ENCODE peak calls at places on chromosomes 11 and 22, in six cellular contexts. One of them, this sample, is unnamed.

GRCh38 chr11:44082645-44083044 is 12.8 kb upstream of the EXT2 start:
- DNase-seq in fibroblast of lung: no peak
- DNase-seq in AG10803: no peak
- DNase-seq in AG04450: no peak
- DNase-seq in astrocyte: no peak
- DNase-seq in fibroblast of the aortic adventitia: no peak
- DNase-seq in this sample: no peak

GRCh38 chr22:24812950-24813349 is 6.9 kb downstream of the SGSM1 start:
- DNase-seq in AG04450: no peak
- DNase-seq in astrocyte: no peak
- DNase-seq in fibroblast of the aortic adventitia: no peak
- DNase-seq in AG10803: no peak
- DNase-seq in fibroblast of lung: no peak
- DNase-seq in this sample: no peak

GRCh38 chr11:65808744-65809341 is 22.0 kb downstream of the OVOL1 start:
- DNase-seq in fibroblast of the aortic adventitia: no peak
- DNase-seq in fibroblast of lung: no peak
- DNase-seq in AG10803: no peak
- DNase-seq in AG04450: no peak
- DNase-seq in astrocyte: no peak
- DNase-seq in this sample: no peak

GRCh38 chr11:63614136-63614664 is at the start of gene PLAAT3:
- DNase-seq in fibroblast of lung: peak
- DNase-seq in astrocyte: peak
- DNase-seq in fibroblast of the aortic adventitia: peak
- DNase-seq in AG04450: no peak
- DNase-seq in AG10803: peak
- DNase-seq in this sample: no peak

GRCh38 chr22:33389927-33390326 is 331.7 kb upstream of the SYN3 start:
- DNase-seq in astrocyte: peak
- DNase-seq in fibroblast of the aortic adventitia: no peak
- DNase-seq in AG04450: peak
- DNase-seq in AG10803: peak
- DNase-seq in fibroblast of lung: peak
- DNase-seq in this sample: no peak

GRCh38 chr11:75114465-75114864 is 17.8 kb upstream of the OR2AT4 start:
- DNase-seq in AG10803: no peak
- DNase-seq in astrocyte: no peak
- DNase-seq in fibroblast of the aortic adventitia: no peak
- DNase-seq in fibroblast of lung: no peak
- DNase-seq in AG04450: no peak
- DNase-seq in this sample: no peak

GRCh38 chr11:1233351-1234053 is 10.6 kb downstream of the MUC5B start:
- DNase-seq in astrocyte: no peak
- DNase-seq in AG04450: no peak
- DNase-seq in fibroblast of the aortic adventitia: no peak
- DNase-seq in AG10803: no peak
- DNase-seq in fibroblast of lung: no peak
- DNase-seq in this sample: no peak

GRCh38 chr11:78798567-78799170 is 224.0 kb upstream of the NARS2 start:
- DNase-seq in fibroblast of lung: peak
- DNase-seq in fibroblast of the aortic adventitia: peak
- DNase-seq in AG10803: peak
- DNase-seq in astrocyte: peak
- DNase-seq in AG04450: no peak
- DNase-seq in this sample: no peak

GRCh38 chr22:18067548-18068341 is 10.0 kb upstream of the PEX26 start:
- DNase-seq in fibroblast of lung: peak
- DNase-seq in AG04450: no peak
- DNase-seq in astrocyte: peak
- DNase-seq in AG10803: peak
- DNase-seq in fibroblast of the aortic adventitia: no peak
- DNase-seq in this sample: no peak

GRCh38 chr11:58784995-58785394 is 53.3 kb upstream of the GLYAT start:
- DNase-seq in AG04450: no peak
- DNase-seq in astrocyte: no peak
- DNase-seq in AG10803: no peak
- DNase-seq in fibroblast of the aortic adventitia: no peak
- DNase-seq in fibroblast of lung: no peak
- DNase-seq in this sample: no peak

GRCh38 chr11:58782066-58782465 is 50.3 kb upstream of the GLYAT start:
- DNase-seq in astrocyte: no peak
- DNase-seq in fibroblast of lung: no peak
- DNase-seq in fibroblast of the aortic adventitia: no peak
- DNase-seq in AG04450: no peak
- DNase-seq in AG10803: no peak
- DNase-seq in this sample: no peak

GRCh38 chr11:58780578-58780977 is 48.8 kb upstream of the GLYAT start:
- DNase-seq in AG04450: no peak
- DNase-seq in AG10803: no peak
- DNase-seq in fibroblast of the aortic adventitia: no peak
- DNase-seq in astrocyte: no peak
- DNase-seq in fibroblast of lung: no peak
- DNase-seq in this sample: no peak

GRCh38 chr11:58776891-58777451 is 45.2 kb upstream of the GLYAT start:
- DNase-seq in astrocyte: no peak
- DNase-seq in fibroblast of lung: no peak
- DNase-seq in fibroblast of the aortic adventitia: no peak
- DNase-seq in AG10803: no peak
- DNase-seq in AG04450: no peak
- DNase-seq in this sample: no peak

DNA sequence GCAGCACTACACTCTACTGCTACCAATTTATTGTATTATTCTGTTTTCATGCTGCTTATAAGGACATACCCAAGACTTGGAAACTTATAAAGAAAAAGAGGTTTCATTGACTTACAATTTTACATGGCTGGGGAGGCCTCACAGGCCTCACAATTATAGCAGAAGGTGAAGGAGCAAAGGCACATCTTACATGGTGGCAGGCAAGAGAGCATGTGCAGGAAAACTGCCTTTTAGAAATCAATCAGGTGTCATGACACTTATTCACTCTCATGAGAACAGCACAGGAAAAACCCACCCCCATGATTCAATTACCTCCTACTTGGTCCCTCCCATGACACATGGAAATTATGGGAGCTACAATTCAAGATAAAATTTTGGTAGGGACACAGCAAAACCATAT is 49.6 kb upstream of the GLYAT start:
- DNase-seq in fibroblast of lung: no peak
- DNase-seq in AG10803: no peak
- DNase-seq in astrocyte: no peak
- DNase-seq in fibroblast of the aortic adventitia: no peak
- DNase-seq in AG04450: no peak
- DNase-seq in this sample: no peak
- TF ChIP-seq CTCF in fibroblast of lung: no peak
- TF ChIP-seq CTCF in AG10803: no peak
- TF ChIP-seq CTCF in astrocyte: no peak
- TF ChIP-seq CTCF in fibroblast of the aortic adventitia: no peak
- TF ChIP-seq CTCF in AG04450: no peak
- TF ChIP-seq CTCF in this sample: no peak

DNA sequence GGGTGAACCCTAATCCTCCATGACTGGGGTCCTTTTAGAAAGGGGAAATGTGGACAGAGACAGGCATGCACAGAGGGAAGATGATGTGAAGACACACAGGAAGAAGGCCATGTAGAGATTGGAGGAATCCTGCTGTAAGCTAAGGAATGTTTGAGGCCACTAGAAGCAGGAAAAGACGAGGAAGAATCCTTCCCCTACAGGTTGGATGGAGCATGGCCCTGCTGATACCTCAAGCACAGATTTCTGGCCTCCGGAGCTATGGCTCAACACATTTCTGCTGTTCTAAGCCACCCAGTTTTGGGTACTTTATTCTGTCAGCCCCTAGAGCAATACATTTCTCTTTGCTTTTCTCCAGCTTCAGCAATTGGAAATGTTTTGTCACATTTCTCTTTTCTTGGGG is 487.0 kb downstream of the MIAT start:
- DNase-seq in astrocyte: no peak
- DNase-seq in AG10803: peak
- DNase-seq in fibroblast of lung: no peak
- DNase-seq in AG04450: no peak
- DNase-seq in fibroblast of the aortic adventitia: no peak
- DNase-seq in this sample: no peak
- TF ChIP-seq CTCF in astrocyte: peak
- TF ChIP-seq CTCF in AG10803: peak
- TF ChIP-seq CTCF in fibroblast of lung: no peak
- TF ChIP-seq CTCF in AG04450: peak
- TF ChIP-seq CTCF in fibroblast of the aortic adventitia: peak
- TF ChIP-seq CTCF in this sample: no peak

DNA sequence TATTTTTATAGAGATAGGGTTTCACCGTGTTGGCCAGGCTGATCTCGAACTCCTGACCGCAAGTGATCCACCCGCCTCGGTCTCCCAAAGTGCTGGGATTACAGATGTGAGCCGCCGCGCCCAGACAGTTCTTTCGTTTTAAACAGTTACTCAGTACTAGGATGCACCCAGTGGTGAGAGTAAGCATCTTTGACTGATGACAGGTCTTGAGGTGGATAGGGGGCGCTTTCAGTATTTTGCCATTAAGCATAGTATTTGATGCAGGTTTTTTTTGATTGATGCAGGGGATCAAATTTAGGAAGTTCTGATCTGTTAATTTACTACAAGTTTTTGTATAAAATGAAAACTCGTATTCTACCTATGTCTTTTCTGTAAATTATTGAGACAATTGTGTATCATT is 13.2 kb upstream of the TRIM34 start:
- DNase-seq in fibroblast of the aortic adventitia: no peak
- DNase-seq in fibroblast of lung: no peak
- DNase-seq in AG04450: no peak
- DNase-seq in AG10803: no peak
- DNase-seq in astrocyte: no peak
- DNase-seq in this sample: no peak
- TF ChIP-seq CTCF in fibroblast of the aortic adventitia: no peak
- TF ChIP-seq CTCF in fibroblast of lung: no peak
- TF ChIP-seq CTCF in AG04450: no peak
- TF ChIP-seq CTCF in AG10803: no peak
- TF ChIP-seq CTCF in astrocyte: no peak
- TF ChIP-seq CTCF in this sample: no peak

DNA sequence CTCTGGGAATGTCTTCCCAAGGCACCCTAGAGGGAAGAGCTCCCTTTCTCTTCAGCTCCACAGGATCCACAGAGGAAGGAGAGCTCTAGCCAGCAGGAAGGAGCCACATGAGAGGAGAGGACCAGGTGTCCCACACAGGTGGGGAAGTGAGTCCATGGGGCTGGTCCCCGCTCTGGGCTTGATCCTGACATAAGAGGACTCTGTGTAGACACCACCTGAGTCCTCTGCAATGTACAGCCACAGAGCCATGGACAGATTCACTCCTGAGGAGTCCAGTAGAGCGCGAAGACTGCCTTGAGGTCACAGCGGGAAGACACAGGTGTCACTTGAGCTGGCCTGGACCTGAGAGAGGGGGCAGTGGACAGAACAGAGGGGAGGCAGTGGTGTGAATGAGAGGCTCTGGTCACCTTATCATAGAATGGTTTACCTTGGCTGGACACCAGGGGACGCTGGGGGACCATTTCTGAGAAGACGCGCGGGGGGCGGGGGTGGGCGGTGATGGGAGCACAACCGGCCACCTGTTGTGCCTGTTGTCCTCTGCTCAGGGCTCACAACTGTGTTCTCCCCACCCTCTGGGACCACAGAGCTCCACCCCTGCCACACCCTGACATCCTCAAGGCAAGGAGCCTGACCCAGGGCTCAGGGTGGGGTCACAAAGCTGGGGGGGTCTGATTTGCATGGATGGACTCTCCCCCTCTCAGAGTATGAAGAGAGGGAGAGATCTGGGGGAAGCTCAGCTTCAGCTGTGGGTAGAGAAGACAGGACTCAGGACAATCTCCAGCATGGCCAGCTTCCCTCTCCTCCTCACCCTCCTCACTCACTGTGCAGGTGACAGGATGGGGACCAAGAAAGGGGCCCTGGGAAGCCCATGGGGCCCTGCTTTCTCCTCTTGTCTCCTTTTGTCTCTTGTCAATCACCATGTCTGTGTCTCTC is 128.2 kb downstream of the ZNF280B start:
- DNase-seq in fibroblast of the aortic adventitia: no peak
- DNase-seq in astrocyte: no peak
- DNase-seq in AG10803: no peak
- DNase-seq in fibroblast of lung: no peak
- DNase-seq in AG04450: no peak
- DNase-seq in this sample: no peak
- TF ChIP-seq CTCF in fibroblast of the aortic adventitia: peak
- TF ChIP-seq CTCF in astrocyte: no peak
- TF ChIP-seq CTCF in AG10803: no peak
- TF ChIP-seq CTCF in fibroblast of lung: no peak
- TF ChIP-seq CTCF in AG04450: no peak
- TF ChIP-seq CTCF in this sample: no peak

GRCh38 chr11:68471360-68472340 is 11.1 kb downstream of the PPP6R3 start:
- DNase-seq in fibroblast of the aortic adventitia: peak
- DNase-seq in fibroblast of lung: peak
- DNase-seq in astrocyte: peak
- DNase-seq in AG10803: peak
- DNase-seq in AG04450: no peak
- DNase-seq in this sample: no peak

GRCh38 chr11:68470304-68470811 is 9.8 kb downstream of the PPP6R3 start:
- DNase-seq in AG10803: no peak
- DNase-seq in fibroblast of the aortic adventitia: no peak
- DNase-seq in astrocyte: no peak
- DNase-seq in fibroblast of lung: no peak
- DNase-seq in AG04450: no peak
- DNase-seq in this sample: no peak

GRCh38 chr11:68469122-68469521 is 8.6 kb downstream of the PPP6R3 start:
- DNase-seq in AG10803: no peak
- DNase-seq in astrocyte: no peak
- DNase-seq in fibroblast of the aortic adventitia: peak
- DNase-seq in fibroblast of lung: peak
- DNase-seq in AG04450: no peak
- DNase-seq in this sample: no peak

GRCh38 chr11:68468217-68468828 is 7.8 kb downstream of the PPP6R3 start:
- DNase-seq in AG10803: no peak
- DNase-seq in fibroblast of the aortic adventitia: no peak
- DNase-seq in AG04450: no peak
- DNase-seq in astrocyte: no peak
- DNase-seq in fibroblast of lung: no peak
- DNase-seq in this sample: no peak

GRCh38 chr11:68469642-68470041 is 9.1 kb downstream of the PPP6R3 start:
- DNase-seq in astrocyte: no peak
- DNase-seq in fibroblast of the aortic adventitia: no peak
- DNase-seq in AG10803: no peak
- DNase-seq in AG04450: no peak
- DNase-seq in fibroblast of lung: no peak
- DNase-seq in this sample: no peak
- TF ChIP-seq CTCF in astrocyte: no peak
- TF ChIP-seq CTCF in fibroblast of the aortic adventitia: no peak
- TF ChIP-seq CTCF in AG10803: no peak
- TF ChIP-seq CTCF in AG04450: no peak
- TF ChIP-seq CTCF in fibroblast of lung: no peak
- TF ChIP-seq CTCF in this sample: no peak

GRCh38 chr11:102325088-102325487 is 7.8 kb downstream of the BIRC3 start:
- DNase-seq in fibroblast of the aortic adventitia: no peak
- DNase-seq in AG04450: no peak
- DNase-seq in AG10803: no peak
- DNase-seq in fibroblast of lung: no peak
- DNase-seq in astrocyte: no peak
- DNase-seq in this sample: no peak
- TF ChIP-seq CTCF in fibroblast of the aortic adventitia: no peak
- TF ChIP-seq CTCF in AG04450: no peak
- TF ChIP-seq CTCF in AG10803: no peak
- TF ChIP-seq CTCF in fibroblast of lung: no peak
- TF ChIP-seq CTCF in astrocyte: no peak
- TF ChIP-seq CTCF in this sample: no peak